ENCODE peak calls at places on chromosomes 16 and 17, in six cellular contexts. S is HepG2, J is SK-N-SH, T is GM12878, X is H1, B is GM12891. V is an unnamed sample.

GRCh38 chr17:64059756-64060155 is 39.3 kb upstream of the ICAM2 start:
- DNase-seq in T (no peak), S (no peak), X (no peak), B (no peak), J (no peak), V (no peak)

GRCh38 chr16:13435415-13435814 is 484.5 kb upstream of the ERCC4 start:
- DNase-seq in S (no peak), J (no peak), B (no peak), X (no peak), T (no peak), V (no peak)

GRCh38 chr17:8922451-8922850 is 43.1 kb downstream of the PIK3R5 start:
- DNase-seq in B (no peak), S (no peak), X (no peak), T (no peak), J (no peak), V (no peak)

GRCh38 chr16:58088116-58088515 is 41.1 kb downstream of the CFAP20 start:
- DNase-seq in S (no peak), X (no peak), J (no peak), T (no peak), B (no peak), V (no peak)

GRCh38 chr17:1638624-1639300 is 6.8 kb downstream of the SCARF1 start:
- DNase-seq in J (peak), X (no peak), T (no peak), S (no peak), B (no peak), V (no peak)

GRCh38 chr16:84847554-84848415 is 28.0 kb downstream of the CRISPLD2 start:
- DNase-seq in B (no peak), J (peak), S (no peak), X (no peak), T (no peak), V (no peak)

GRCh38 chr16:1032607-1033006 is 39.9 kb upstream of the SSTR5 start:
- DNase-seq in B (no peak), X (no peak), J (no peak), T (no peak), S (no peak), V (no peak)

GRCh38 chr17:7883781-7884386 is 4.7 kb upstream of the CHD3 start:
- DNase-seq in X (no peak), S (no peak), J (peak), T (no peak), B (no peak), V (no peak)

GRCh38 chr17:35892091-35892637 is 12.0 kb upstream of the CCL5 start:
- DNase-seq in X (no peak), S (no peak), T (no peak), B (no peak), J (no peak), V (no peak)

GRCh38 chr17:73369126-73369525 is 57.3 kb upstream of the CDC42EP4 start:
- DNase-seq in J (peak), S (no peak), B (no peak), X (no peak), T (no peak), V (no peak)

GRCh38 chr16:4416200-4417032 is at the start of gene CORO7:
- DNase-seq in B (peak), S (peak), J (peak), X (peak), T (peak), V (peak)

GRCh38 chr17:49365667-49366066 is 3.6 kb upstream of the ZNF652 start:
- DNase-seq in B (no peak), X (no peak), S (peak), T (no peak), J (peak), V (no peak)

GRCh38 chr16:60776311-60776710 is 1259.9 kb downstream of the CDH8 start:
- DNase-seq in J (no peak), T (no peak), X (no peak), B (no peak), S (no peak), V (no peak)

DNA sequence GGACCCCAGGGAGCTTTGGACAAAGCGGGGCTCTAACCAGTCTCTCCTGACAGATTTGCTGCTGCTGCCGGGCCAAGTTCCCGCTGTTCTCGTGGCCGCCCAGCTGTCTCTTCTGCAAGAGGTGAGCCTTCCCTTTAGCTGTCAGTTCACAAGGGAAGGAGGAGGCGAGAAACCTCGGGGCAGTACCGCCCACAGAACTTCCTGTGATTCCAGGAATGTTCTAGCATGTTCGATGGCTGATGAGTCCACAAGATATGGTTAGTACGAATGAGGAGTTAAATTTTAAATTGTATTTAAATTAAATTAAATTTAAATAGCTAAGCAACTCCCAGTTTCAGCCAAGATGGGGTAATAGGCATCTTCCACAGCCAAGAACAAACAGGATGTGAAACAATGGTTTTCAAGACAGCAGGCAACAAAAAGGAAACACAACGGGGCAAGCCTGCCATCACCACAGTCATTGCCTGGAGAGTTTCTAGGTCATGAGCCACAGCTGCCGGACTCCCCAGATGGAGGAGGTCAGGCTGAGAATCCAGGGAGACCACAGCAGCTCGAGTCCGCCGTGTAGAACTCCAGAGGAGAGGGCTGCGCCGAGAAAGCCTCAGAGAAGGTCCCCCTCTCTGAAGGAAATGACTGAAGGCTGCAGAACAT is 9.5 kb upstream of the TCF25 start:
- DNase-seq in T (peak), J (no peak), B (no peak), S (no peak), X (no peak), V (peak)
- TF ChIP-seq POLR2AphosphoS5 in T (no peak), J (no peak), B (no peak), S (no peak), X (no peak), V (no peak)

GRCh38 chr16:17342031-17342430 is 128.7 kb downstream of the XYLT1 start:
- DNase-seq in X (no peak), T (no peak), J (no peak), S (no peak), B (no peak), V (no peak)
- TF ChIP-seq TAF1 in X (no peak), T (no peak), J (no peak), S (no peak), B (no peak), V (no peak)

DNA sequence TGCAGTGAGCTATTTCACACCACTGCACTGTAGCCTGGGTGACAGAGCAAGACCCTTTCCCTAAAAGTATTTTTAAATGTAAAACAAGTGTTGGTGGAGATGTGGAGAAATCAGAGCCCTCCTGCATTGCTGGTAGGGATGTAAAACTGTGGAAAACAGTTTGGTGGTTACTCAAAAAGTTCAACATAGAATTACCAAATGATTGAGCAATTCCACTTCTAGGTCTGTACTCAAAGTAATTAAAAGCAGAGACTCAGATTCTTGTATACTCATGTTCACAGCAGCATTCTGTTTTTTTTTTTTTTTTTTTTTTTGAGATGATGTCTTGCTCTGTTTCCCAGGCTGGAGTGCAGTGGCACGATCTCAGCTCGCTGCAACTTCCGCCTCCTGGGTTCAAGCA is 141.8 kb downstream of the PITPNC1 start:
- DNase-seq in T (no peak), B (no peak), S (no peak), J (no peak), X (no peak), V (no peak)
- TF ChIP-seq POLR2AphosphoS5 in T (no peak), B (no peak), S (no peak), J (no peak), X (no peak), V (no peak)

GRCh38 chr16:89563639-89564392 is 3.3 kb downstream of the RPL13 start:
- DNase-seq in J (no peak), B (no peak), X (no peak), T (no peak), S (no peak), V (no peak)

GRCh38 chr16:89560413-89561194 is at the start of gene RPL13:
- DNase-seq in T (peak), X (peak), B (peak), J (peak), S (peak), V (peak)

GRCh38 chr16:89561195-89562026 is 929 bp downstream of the RPL13 start:
- DNase-seq in S (no peak), B (no peak), J (no peak), T (no peak), X (no peak), V (no peak)

GRCh38 chr16:89562939-89563338 is 2.5 kb downstream of the RPL13 start:
- DNase-seq in B (no peak), J (no peak), S (no peak), T (no peak), X (no peak), V (no peak)

GRCh38 chr16:89562027-89562599 is 1.6 kb downstream of the RPL13 start:
- DNase-seq in J (no peak), X (no peak), S (no peak), T (no peak), B (no peak), V (no peak)
- TF ChIP-seq TAF1 in J (no peak), X (no peak), S (no peak), T (no peak), B (no peak), V (no peak)

GRCh38 chr17:38702166-38702899 is 2.7 kb upstream of the MLLT6 start:
- DNase-seq in T (no peak), J (peak), X (peak), B (no peak), S (peak), V (peak)
- TF ChIP-seq POLR2AphosphoS5 in T (peak), J (peak), X (no peak), B (no peak), S (peak), V (peak)

DNA sequence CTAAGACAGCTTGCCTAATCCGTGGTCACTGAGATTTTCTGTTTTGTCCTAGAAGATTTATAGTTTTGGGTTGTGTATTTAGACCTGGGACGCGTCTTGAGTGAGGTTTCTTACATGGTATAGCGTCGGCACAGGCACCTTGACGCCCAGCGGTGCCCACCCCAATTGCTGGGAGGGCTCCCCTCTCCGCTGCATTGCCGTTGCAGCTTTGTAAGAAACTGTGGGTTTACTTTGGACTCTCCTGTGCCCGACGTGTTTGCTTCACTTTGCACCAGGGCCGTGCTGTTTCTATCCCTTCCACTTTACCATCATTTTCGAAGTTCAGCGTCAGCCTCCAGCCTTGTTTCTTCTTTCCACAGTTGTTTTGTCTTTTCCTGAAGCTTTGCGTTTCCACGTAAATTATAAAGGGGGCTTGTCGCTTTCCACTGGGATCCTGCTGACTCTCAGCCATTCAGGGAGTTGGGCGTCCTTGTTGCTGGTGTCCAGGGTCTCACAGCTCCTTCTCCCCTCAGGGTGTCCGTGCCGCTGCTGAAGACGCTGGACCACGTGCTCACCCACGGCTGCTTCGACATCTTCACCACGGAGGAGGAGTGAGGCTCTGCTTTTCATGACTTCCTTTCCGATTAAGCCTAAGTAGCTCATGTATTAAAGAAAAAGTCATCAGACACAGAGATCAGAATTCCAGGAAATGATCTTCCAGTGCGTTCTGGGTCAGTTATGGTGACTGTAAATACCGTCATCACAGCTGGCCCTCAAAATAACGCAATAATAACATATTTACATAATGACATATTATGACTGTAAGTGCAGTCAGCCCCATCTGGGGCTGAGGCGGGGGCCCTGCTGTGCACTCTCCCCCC is 92.6 kb upstream of the ZNF750 start:
- DNase-seq in S (no peak), T (no peak), B (no peak), X (no peak), J (no peak), V (no peak)
- TF ChIP-seq TAF1 in S (no peak), T (no peak), B (no peak), X (no peak), J (no peak), V (no peak)

DNA sequence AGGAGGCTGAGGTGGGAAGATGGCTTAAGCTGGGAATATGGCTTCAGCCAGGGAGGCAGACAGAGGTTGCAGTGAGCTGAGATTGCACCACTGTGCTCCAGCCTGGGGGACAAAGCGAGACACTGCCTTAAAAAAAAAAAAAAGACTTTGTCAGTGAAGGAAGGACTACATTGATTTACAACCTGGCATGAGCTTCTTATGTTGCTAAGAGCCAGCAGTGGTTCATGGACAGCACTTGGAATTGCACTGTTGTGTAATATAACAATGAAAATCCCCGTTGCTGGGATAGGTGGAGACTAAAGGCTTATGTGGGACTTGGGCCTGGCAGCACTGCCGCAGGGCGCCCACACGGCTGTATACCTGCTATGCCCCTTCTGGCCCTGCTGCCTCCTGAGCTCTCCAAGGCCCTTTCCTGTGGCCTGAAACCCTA is 14.1 kb upstream of the SLC16A5 start:
- DNase-seq in T (no peak), B (no peak), S (no peak), J (peak), X (no peak), V (no peak)
- TF ChIP-seq POLR2AphosphoS5 in T (no peak), B (no peak), S (no peak), J (no peak), X (no peak), V (no peak)